ENCODE peak calls at places on chromosomes 16 and 17, in ten cellular contexts. D is neural progenitor cell; M is HL-60; G is AG04450; Z is choroid plexus epithelial cell; R is AG10803; S is GM23338; T is heart left ventricle; P is CD4-positive, alpha-beta memory T cell; A is thoracic aorta. E is an unnamed sample.

GRCh38 chr16:89114159-89114981 is 20.7 kb downstream of the ACSF3 start:
- DNase-seq in M (no peak), P (peak; percentile 67), R (peak; percentile 38), S (peak; percentile 56), A (no peak), T (no peak), G (no peak), Z (peak; percentile 43), D (peak; percentile 76), E (no peak)

GRCh38 chr17:72479113-72479512 is 358.3 kb downstream of the SOX9 start:
- DNase-seq in G (no peak), S (peak; percentile 29), T (no peak), M (no peak), D (no peak), A (no peak), R (no peak), Z (no peak), P (no peak), E (no peak)

GRCh38 chr17:81536299-81537290 is 8.4 kb downstream of the FSCN2 start:
- DNase-seq in R (no peak), T (peak; percentile 63), G (no peak), D (peak; percentile 52), M (no peak), Z (peak; percentile 25), S (peak; percentile 65), P (no peak), A (no peak), E (no peak)

GRCh38 chr16:12600116-12600515 is 203.6 kb downstream of the CPPED1 start:
- DNase-seq in R (no peak), M (no peak), S (no peak), A (no peak), P (no peak), Z (no peak), D (no peak), G (no peak), T (no peak), E (no peak)

GRCh38 chr16:79009911-79010310 is 590.6 kb downstream of the MAF start:
- DNase-seq in M (no peak), P (no peak), A (no peak), R (no peak), S (no peak), G (no peak), D (no peak), T (no peak), Z (no peak), E (no peak)

GRCh38 chr17:80101160-80101945 is at the start of gene GAA:
- DNase-seq in M (peak; percentile 70), A (no peak), G (no peak), P (peak; percentile 79), Z (peak; percentile 80), S (peak; percentile 87), T (peak; percentile 89), D (peak; percentile 96), R (peak; percentile 71), E (peak; percentile 72)

GRCh38 chr16:48607056-48607825 is 2.7 kb downstream of the N4BP1 start:
- DNase-seq in R (peak; percentile 79), Z (peak; percentile 51), G (no peak), D (peak; percentile 54), M (no peak), T (no peak), S (no peak), P (no peak), A (no peak), E (peak; percentile 24)

GRCh38 chr16:82735696-82736095 is 108.9 kb downstream of the CDH13 start:
- DNase-seq in A (no peak), S (no peak), M (no peak), D (no peak), G (no peak), Z (peak; percentile 24), T (no peak), P (no peak), R (peak; percentile 78), E (peak; percentile 85)

GRCh38 chr16:54324716-54325115 is 38.1 kb upstream of the IRX3 start:
- DNase-seq in P (no peak), M (no peak), S (no peak), Z (no peak), T (no peak), D (no peak), R (no peak), G (no peak), A (no peak), E (no peak)

GRCh38 chr17:50572541-50572940 is 12.0 kb downstream of the CACNA1G start:
- DNase-seq in A (no peak), D (no peak), R (no peak), T (no peak), P (no peak), G (no peak), M (no peak), Z (no peak), S (no peak), E (no peak)
- H3K4me3 ChIP-seq in A (no peak overlapping the region), D (no peak overlapping the region), R (no peak overlapping the region), T (no peak overlapping the region), P (no peak overlapping the region), G (no peak overlapping the region), M (no peak overlapping the region), Z (no peak overlapping the region), S (no peak overlapping the region), E (no peak overlapping the region)

DNA sequence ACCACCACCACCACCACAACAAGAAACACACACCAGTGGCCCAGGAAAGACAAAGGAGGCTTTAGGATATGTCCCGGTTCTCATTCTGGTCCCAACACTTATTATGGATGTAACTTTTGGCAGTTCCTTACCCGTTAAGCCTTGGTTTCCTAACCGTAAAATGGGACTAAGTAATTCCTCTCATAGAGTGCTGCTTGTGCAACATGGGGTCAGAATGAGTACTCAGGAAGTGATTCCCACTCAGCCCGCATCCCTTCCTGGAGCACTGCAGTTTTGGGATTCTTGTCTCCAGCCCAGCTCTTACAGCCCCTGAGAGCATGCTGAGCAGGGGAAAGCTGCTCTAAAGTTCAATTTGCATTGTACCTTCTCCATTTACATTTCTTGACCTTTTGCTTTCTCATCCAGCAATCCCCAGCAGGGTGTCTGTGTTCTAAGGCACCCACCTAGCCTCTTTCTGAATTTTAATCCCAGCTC is 262.6 kb downstream of the PRKCA start:
- DNase-seq in Z (peak; percentile 77), M (no peak), P (no peak), T (no peak), G (no peak), D (peak; percentile 50), A (no peak), R (peak; percentile 71), S (peak; percentile 85), E (peak; percentile 47)
- H3K4me3 ChIP-seq in Z (no peak overlapping the region), M (no peak overlapping the region), P (no peak overlapping the region), T (no peak overlapping the region), G (no peak overlapping the region), D (no peak overlapping the region), A (no peak overlapping the region), R (no peak overlapping the region), S (no peak overlapping the region), E (no peak overlapping the region)

GRCh38 chr17:74445156-74445555 is 13.3 kb downstream of the GPRC5C start:
- DNase-seq in P (no peak), D (no peak), G (no peak), M (no peak), R (no peak), A (no peak), S (no peak), Z (no peak), T (no peak), E (no peak)

GRCh38 chr17:74442291-74442669 is 10.4 kb downstream of the GPRC5C start:
- DNase-seq in T (no peak), P (no peak), S (no peak), Z (no peak), A (no peak), R (no peak), D (no peak), M (no peak), G (no peak), E (no peak)

GRCh38 chr17:74444406-74444805 is 12.5 kb downstream of the GPRC5C start:
- DNase-seq in S (no peak), R (no peak), T (peak; percentile 76), D (no peak), P (no peak), G (no peak), A (no peak), M (no peak), Z (no peak), E (no peak)

GRCh38 chr17:74442670-74443515 is 11.0 kb downstream of the GPRC5C start:
- DNase-seq in Z (peak; percentile 16), R (peak; percentile 12), S (peak; percentile 64), G (no peak), D (peak; percentile 46), A (peak; percentile 67), P (no peak), M (peak; percentile 77), T (peak; percentile 94), E (no peak)

DNA sequence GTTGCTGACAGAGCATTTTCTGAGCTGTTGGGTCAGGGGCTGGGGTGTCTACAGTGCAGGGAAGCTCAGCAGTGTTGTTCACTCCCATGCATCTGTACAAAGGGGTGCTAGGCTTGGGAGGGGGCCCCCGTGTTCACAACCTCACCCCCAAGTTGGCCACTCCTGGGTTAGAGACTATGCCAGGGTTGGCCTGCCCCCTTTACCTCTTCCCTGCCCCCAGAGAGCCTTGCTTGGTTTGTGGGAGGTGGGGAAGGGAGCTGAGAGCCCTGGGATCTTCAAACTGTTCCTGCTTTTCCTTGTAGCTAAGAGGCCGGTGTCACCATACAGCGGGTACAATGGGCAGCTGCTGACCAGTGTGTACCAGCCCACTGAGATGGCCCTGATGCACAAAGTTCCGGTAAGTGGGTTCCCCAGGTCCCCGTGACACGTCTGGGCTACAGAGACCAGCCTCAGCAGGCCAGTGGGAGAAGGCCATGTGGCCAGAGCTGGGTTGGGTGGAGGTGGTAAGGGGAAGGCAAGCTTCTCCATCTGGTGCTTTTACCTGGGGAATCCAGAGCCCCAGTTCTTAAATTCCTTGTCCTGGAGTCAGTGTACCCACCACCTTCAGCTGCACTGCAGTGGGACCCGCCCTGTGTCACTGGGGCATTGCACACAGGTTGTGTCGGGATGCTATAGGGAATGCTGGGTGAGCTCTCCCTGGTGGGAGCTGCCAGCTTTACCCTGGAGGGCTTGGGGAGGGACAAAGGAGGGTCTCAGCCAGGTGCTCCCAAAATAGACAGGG is 11.8 kb downstream of the GPRC5C start:
- DNase-seq in P (no peak), R (no peak), D (no peak), G (no peak), A (no peak), Z (no peak), M (no peak), S (no peak), T (no peak), E (no peak)
- H3K4me3 ChIP-seq in P (no peak overlapping the region), R (no peak overlapping the region), D (no peak overlapping the region), G (no peak overlapping the region), A (peak overlapping the region; percentile 63), Z (no peak overlapping the region), M (no peak overlapping the region), S (no peak overlapping the region), T (peak overlapping the region; percentile 28), E (no peak overlapping the region)

DNA sequence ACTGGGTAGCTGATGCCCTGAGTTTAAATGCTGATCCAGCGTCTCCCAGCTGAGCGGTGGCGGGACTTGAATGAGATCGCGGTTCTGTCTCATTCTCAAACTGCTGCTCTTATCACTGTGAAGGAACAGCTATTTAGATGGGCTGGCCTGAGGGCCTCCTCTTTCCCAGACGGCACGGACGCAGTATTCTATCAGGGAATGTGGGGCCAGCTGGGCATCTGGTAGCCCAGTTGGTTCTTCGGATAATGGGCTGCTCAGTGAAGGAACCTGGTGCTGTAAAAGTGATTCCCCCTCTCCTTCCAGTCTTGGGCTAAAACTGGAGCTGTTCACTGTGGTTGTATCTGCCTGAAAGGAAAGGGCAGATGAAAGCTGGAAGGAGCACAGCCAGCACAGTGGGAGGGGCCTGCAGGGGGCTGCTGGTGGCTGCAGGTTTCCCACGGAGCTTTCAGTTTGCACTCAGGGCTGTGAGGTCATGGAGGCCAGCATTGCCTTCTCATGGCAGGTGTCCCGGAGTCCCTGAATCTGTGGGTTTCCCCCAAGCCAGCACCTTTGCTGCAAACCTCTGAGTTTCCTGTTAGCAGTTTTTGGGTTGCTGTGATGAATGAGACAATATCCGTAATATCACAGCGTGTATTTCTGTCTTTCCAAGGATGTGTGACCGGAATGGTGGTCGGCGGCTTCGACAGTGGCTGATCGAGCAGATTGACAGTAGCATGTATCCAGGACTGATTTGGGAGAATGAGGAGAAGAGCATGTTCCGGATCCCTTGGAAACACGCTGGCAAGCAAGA is 3.6 kb downstream of the IRF8 start:
- DNase-seq in P (peak; percentile 83), A (no peak), G (no peak), Z (no peak), M (no peak), D (peak; percentile 75), R (no peak), S (no peak), T (no peak), E (no peak)
- H3K4me3 ChIP-seq in P (peak overlapping the region; percentile 23), A (peak overlapping the region; percentile 20), G (no peak overlapping the region), Z (no peak overlapping the region), M (peak overlapping the region; percentile 61), D (no peak overlapping the region), R (no peak overlapping the region), S (no peak overlapping the region), T (no peak overlapping the region), E (no peak overlapping the region)